ENCODE peak calls at places on chromosomes 16 and 17, in five cellular contexts. One of them, this sample, is unnamed.

GRCh38 chr16:83517398-83517797 is 290.4 kb upstream of the HSBP1 start:
- DNase-seq in CD4-positive, CD25-positive, alpha-beta regulatory T cell: no peak
- DNase-seq in EL: no peak
- DNase-seq in heart left ventricle: no peak
- DNase-seq in NCI-H2081 treated with DMSO at 0.1 percent for 48 hours: no peak
- DNase-seq in this sample: no peak

GRCh38 chr16:28984619-28985135 is at the start of gene LAT:
- DNase-seq in EL: no peak
- DNase-seq in NCI-H2081 treated with DMSO at 0.1 percent for 48 hours: no peak
- DNase-seq in heart left ventricle: peak
- DNase-seq in CD4-positive, CD25-positive, alpha-beta regulatory T cell: peak
- DNase-seq in this sample: no peak

GRCh38 chr17:44147812-44148211 is 6.1 kb downstream of the HROB start:
- DNase-seq in heart left ventricle: no peak
- DNase-seq in EL: no peak
- DNase-seq in NCI-H2081 treated with DMSO at 0.1 percent for 48 hours: no peak
- DNase-seq in CD4-positive, CD25-positive, alpha-beta regulatory T cell: no peak
- DNase-seq in this sample: no peak

GRCh38 chr17:82295472-82295814 is 21.9 kb upstream of the CSNK1D start:
- DNase-seq in EL: no peak
- DNase-seq in heart left ventricle: no peak
- DNase-seq in NCI-H2081 treated with DMSO at 0.1 percent for 48 hours: no peak
- DNase-seq in CD4-positive, CD25-positive, alpha-beta regulatory T cell: no peak
- DNase-seq in this sample: no peak

GRCh38 chr17:9195346-9195870 is 174.1 kb downstream of the NTN1 start:
- DNase-seq in NCI-H2081 treated with DMSO at 0.1 percent for 48 hours: no peak
- DNase-seq in EL: no peak
- DNase-seq in CD4-positive, CD25-positive, alpha-beta regulatory T cell: no peak
- DNase-seq in heart left ventricle: no peak
- DNase-seq in this sample: no peak

GRCh38 chr16:6482861-6483530 is 849.6 kb upstream of the RBFOX1 start:
- DNase-seq in NCI-H2081 treated with DMSO at 0.1 percent for 48 hours: no peak
- DNase-seq in heart left ventricle: no peak
- DNase-seq in CD4-positive, CD25-positive, alpha-beta regulatory T cell: no peak
- DNase-seq in EL: no peak
- DNase-seq in this sample: no peak

GRCh38 chr16:27195068-27195741 is 8.1 kb upstream of the KDM8 start:
- DNase-seq in NCI-H2081 treated with DMSO at 0.1 percent for 48 hours: no peak
- DNase-seq in CD4-positive, CD25-positive, alpha-beta regulatory T cell: no peak
- DNase-seq in EL: no peak
- DNase-seq in heart left ventricle: no peak
- DNase-seq in this sample: no peak

GRCh38 chr17:50834126-50834785 is 1.1 kb upstream of the WFIKKN2 start:
- DNase-seq in CD4-positive, CD25-positive, alpha-beta regulatory T cell: no peak
- DNase-seq in NCI-H2081 treated with DMSO at 0.1 percent for 48 hours: no peak
- DNase-seq in heart left ventricle: no peak
- DNase-seq in EL: no peak
- DNase-seq in this sample: no peak

GRCh38 chr17:16281351-16281750 is 64.3 kb downstream of the PIGL start:
- DNase-seq in CD4-positive, CD25-positive, alpha-beta regulatory T cell: no peak
- DNase-seq in EL: peak
- DNase-seq in heart left ventricle: no peak
- DNase-seq in NCI-H2081 treated with DMSO at 0.1 percent for 48 hours: no peak
- DNase-seq in this sample: peak

GRCh38 chr16:53626161-53626560 is 77.5 kb downstream of the RPGRIP1L start:
- DNase-seq in NCI-H2081 treated with DMSO at 0.1 percent for 48 hours: no peak
- DNase-seq in EL: no peak
- DNase-seq in heart left ventricle: no peak
- DNase-seq in CD4-positive, CD25-positive, alpha-beta regulatory T cell: no peak
- DNase-seq in this sample: no peak

GRCh38 chr16:84482001-84482891 is 22.2 kb downstream of the MEAK7 start:
- DNase-seq in CD4-positive, CD25-positive, alpha-beta regulatory T cell: no peak
- DNase-seq in NCI-H2081 treated with DMSO at 0.1 percent for 48 hours: no peak
- DNase-seq in heart left ventricle: peak
- DNase-seq in EL: no peak
- DNase-seq in this sample: no peak

GRCh38 chr17:9451919-9452318 is 123.7 kb downstream of the STX8 start:
- DNase-seq in NCI-H2081 treated with DMSO at 0.1 percent for 48 hours: no peak
- DNase-seq in EL: no peak
- DNase-seq in CD4-positive, CD25-positive, alpha-beta regulatory T cell: no peak
- DNase-seq in heart left ventricle: no peak
- DNase-seq in this sample: no peak

GRCh38 chr17:63285566-63285965 is 160.5 kb downstream of the CYB561 start:
- DNase-seq in EL: no peak
- DNase-seq in NCI-H2081 treated with DMSO at 0.1 percent for 48 hours: no peak
- DNase-seq in CD4-positive, CD25-positive, alpha-beta regulatory T cell: no peak
- DNase-seq in heart left ventricle: no peak
- DNase-seq in this sample: no peak

GRCh38 chr16:73692861-73693260 is 603.8 kb upstream of the PSMD7 start:
- DNase-seq in heart left ventricle: no peak
- DNase-seq in CD4-positive, CD25-positive, alpha-beta regulatory T cell: no peak
- DNase-seq in EL: no peak
- DNase-seq in NCI-H2081 treated with DMSO at 0.1 percent for 48 hours: no peak
- DNase-seq in this sample: no peak

GRCh38 chr17:39737331-39737760 is 392 bp upstream of the GRB7 start:
- DNase-seq in NCI-H2081 treated with DMSO at 0.1 percent for 48 hours: no peak
- DNase-seq in CD4-positive, CD25-positive, alpha-beta regulatory T cell: no peak
- DNase-seq in heart left ventricle: no peak
- DNase-seq in EL: no peak
- DNase-seq in this sample: no peak

GRCh38 chr17:77829871-77830799 is 128.4 kb upstream of the TNRC6C start:
- DNase-seq in CD4-positive, CD25-positive, alpha-beta regulatory T cell: no peak
- DNase-seq in NCI-H2081 treated with DMSO at 0.1 percent for 48 hours: no peak
- DNase-seq in EL: peak
- DNase-seq in heart left ventricle: peak
- DNase-seq in this sample: peak

GRCh38 chr17:18233803-18234518 is 8.5 kb downstream of the LLGL1 start:
- DNase-seq in heart left ventricle: peak
- DNase-seq in NCI-H2081 treated with DMSO at 0.1 percent for 48 hours: no peak
- DNase-seq in EL: no peak
- DNase-seq in CD4-positive, CD25-positive, alpha-beta regulatory T cell: no peak
- DNase-seq in this sample: no peak

GRCh38 chr17:56928586-56928985 is 14.7 kb upstream of the TRIM25 start:
- DNase-seq in heart left ventricle: no peak
- DNase-seq in EL: no peak
- DNase-seq in NCI-H2081 treated with DMSO at 0.1 percent for 48 hours: no peak
- DNase-seq in CD4-positive, CD25-positive, alpha-beta regulatory T cell: no peak
- DNase-seq in this sample: no peak